ENCODE peak calls at places on chromosomes 12 and 14, in seven cellular contexts. U is stomach, I is Panc1, G is sigmoid colon, Z is suprapubic skin, O is spleen, D is prostate gland. Y is an unnamed sample.

GRCh38 chr12:88351121-88351520 is 209.0 kb downstream of the TMTC3 start:
- DNase-seq in U (no peak), I (no peak), G (no peak), Z (no peak), O (no peak), D (no peak), Y (no peak)

GRCh38 chr12:75959506-75959905 is 72.1 kb downstream of the PHLDA1 start:
- DNase-seq in U (no peak), I (no peak), G (no peak), Z (no peak), O (no peak), D (no peak), Y (no peak)

GRCh38 chr14:28057286-28058011 is 709.1 kb upstream of the FOXG1 start:
- DNase-seq in U (no peak), I (no peak), G (no peak), Z (no peak), O (no peak), D (no peak), Y (no peak)

GRCh38 chr12:109827566-109828550 is 5.3 kb downstream of the TRPV4 start:
- DNase-seq in U (peak; percentile 38), I (no peak), G (peak; percentile 79), Z (no peak), O (peak; percentile 91), D (no peak), Y (peak; percentile 36)

GRCh38 chr14:30990766-30991165 is 34.7 kb upstream of the AP4S1 start:
- DNase-seq in U (no peak), I (no peak), G (no peak), Z (no peak), O (no peak), D (no peak), Y (no peak)

GRCh38 chr14:87084908-87085307 is 908.1 kb downstream of the GALC start:
- DNase-seq in U (no peak), I (no peak), G (no peak), Z (no peak), O (no peak), D (no peak), Y (no peak)

GRCh38 chr14:90483117-90483516 is 86.3 kb downstream of the CALM1 start:
- DNase-seq in U (no peak), I (no peak), G (no peak), Z (no peak), O (no peak), D (no peak), Y (no peak)

GRCh38 chr12:108218911-108219310 is 89.8 kb downstream of the WSCD2 start:
- DNase-seq in U (no peak), I (no peak), G (no peak), Z (no peak), O (no peak), D (no peak), Y (no peak)

GRCh38 chr14:71358209-71358931 is 451.1 kb downstream of the PCNX1 start:
- DNase-seq in U (no peak), I (no peak), G (no peak), Z (no peak), O (no peak), D (no peak), Y (no peak)

GRCh38 chr12:49342066-49342913 is 4.4 kb upstream of the DNAJC22 start:
- DNase-seq in U (peak; percentile 75), I (peak; percentile 39), G (peak; percentile 87), Z (peak; percentile 85), O (peak; percentile 92), D (peak; percentile 48), Y (peak; percentile 88)

GRCh38 chr12:100267603-100268281 is 765 bp downstream of the SCYL2 start:
- DNase-seq in U (peak; percentile 33), I (no peak), G (no peak), Z (peak; percentile 71), O (no peak), D (peak; percentile 17), Y (no peak)

GRCh38 chr12:9647825-9648700 is 21.4 kb upstream of the CLEC2D start:
- DNase-seq in U (peak; percentile 79), I (no peak), G (peak; percentile 88), Z (peak; percentile 81), O (peak; percentile 98), D (peak; percentile 85), Y (peak; percentile 88)

GRCh38 chr14:23061995-23062394 is 4.7 kb upstream of the CDH24 start:
- DNase-seq in U (peak; percentile 61), I (peak; percentile 77), G (peak; percentile 87), Z (peak; percentile 71), O (no peak), D (peak; percentile 58), Y (peak; percentile 43)

GRCh38 chr14:22432348-22432976 is 156.6 kb downstream of the DAD1 start:
- DNase-seq in U (peak; percentile 65), I (peak; percentile 36), G (no peak), Z (no peak), O (no peak), D (peak; percentile 68), Y (peak; percentile 53)

GRCh38 chr14:76647699-76648298 is 113.5 kb upstream of the VASH1 start:
- DNase-seq in U (no peak), I (peak; percentile 50), G (no peak), Z (no peak), O (no peak), D (peak; percentile 23), Y (peak; percentile 10)

GRCh38 chr12:6393109-6393508 is 9.1 kb downstream of the LTBR start:
- DNase-seq in U (no peak), I (no peak), G (no peak), Z (no peak), O (no peak), D (no peak), Y (no peak)

GRCh38 chr14:94975366-94975765 is 182.0 kb downstream of the DICER1 start:
- DNase-seq in U (no peak), I (no peak), G (no peak), Z (no peak), O (no peak), D (no peak), Y (no peak)

GRCh38 chr14:96741151-96741977 is 55.8 kb upstream of the VRK1 start:
- DNase-seq in U (peak; percentile 68), I (no peak), G (peak; percentile 67), Z (no peak), O (peak; percentile 94), D (peak; percentile 23), Y (peak; percentile 49)

GRCh38 chr12:48999371-49000131 is at the start of gene DDN:
- DNase-seq in U (peak; percentile 46), I (no peak), G (no peak), Z (no peak), O (peak; percentile 86), D (no peak), Y (no peak)

GRCh38 chr14:102505775-102506598 is 3.6 kb downstream of the ANKRD9 start:
- DNase-seq in U (no peak), I (no peak), G (no peak), Z (no peak), O (no peak), D (no peak), Y (no peak)

GRCh38 chr14:62645649-62646048 is 399.6 kb downstream of the KCNH5 start:
- DNase-seq in U (no peak), I (no peak), G (no peak), Z (no peak), O (no peak), D (no peak), Y (no peak)

GRCh38 chr12:119700078-119700477 is 32.1 kb downstream of the PRKAB1 start:
- DNase-seq in U (no peak), I (no peak), G (no peak), Z (no peak), O (no peak), D (no peak), Y (no peak)

GRCh38 chr12:87323369-87323768 is 705.8 kb downstream of the C12orf50 start:
- DNase-seq in U (no peak), I (no peak), G (no peak), Z (no peak), O (no peak), D (no peak), Y (no peak)

GRCh38 chr12:54549774-54550451 is 512 bp downstream of the PDE1B start:
- DNase-seq in U (no peak), I (no peak), G (peak; percentile 69), Z (no peak), O (peak; percentile 77), D (no peak), Y (no peak)

DNA sequence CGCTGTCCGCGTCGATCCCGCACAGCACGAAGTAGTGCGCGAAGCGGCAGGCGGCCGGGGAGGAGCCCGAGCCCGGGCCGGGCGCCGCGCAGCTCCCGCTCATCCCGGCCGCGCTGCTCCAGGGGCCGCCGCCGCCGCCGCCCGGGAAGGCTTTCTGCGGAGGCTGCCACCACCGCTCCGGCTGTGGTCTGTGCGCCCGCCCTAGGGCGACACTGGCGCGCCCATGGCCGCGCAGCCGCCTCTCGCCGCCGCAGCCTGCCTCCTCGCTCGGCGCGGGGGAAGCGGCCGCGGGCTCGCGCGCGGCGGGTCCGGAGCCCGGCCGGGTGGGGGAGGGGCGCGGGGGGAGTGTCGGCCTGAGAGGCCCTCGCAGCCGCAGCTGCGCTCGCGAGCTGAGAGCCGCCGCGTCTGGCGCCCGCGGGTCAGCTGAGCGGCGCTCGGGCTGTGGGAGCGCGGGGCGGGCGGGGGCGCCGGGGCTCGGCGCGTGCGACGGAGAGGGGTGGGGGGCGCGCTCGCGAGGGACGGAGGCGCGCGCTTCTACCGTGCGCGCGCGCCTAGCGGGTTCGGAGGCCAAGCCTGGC is at the start of gene DENND5B:
- DNase-seq in U (peak; percentile 73), I (no peak), G (peak; percentile 89), Z (peak; percentile 69), O (peak; percentile 93), D (peak; percentile 50), Y (peak; percentile 82)
- TF ChIP-seq POLR2AphosphoS5 in U (peak; percentile 14), I (no peak), G (peak; percentile 32), Z (no peak), O (peak; percentile 63), D (no peak), Y (no peak)

GRCh38 chr14:20684662-20685456 is 499 bp downstream of the RNASE4 start:
- DNase-seq in U (peak; percentile 46), I (no peak), G (peak; percentile 88), Z (peak; percentile 81), O (no peak), D (peak; percentile 68), Y (peak; percentile 55)
- TF ChIP-seq POLR2AphosphoS5 in U (no peak), I (no peak), G (peak; percentile 13), Z (no peak), O (no peak), D (peak; percentile 48), Y (no peak)

GRCh38 chr14:53278602-53279506 is 125.7 kb upstream of the DDHD1 start:
- DNase-seq in U (no peak), I (no peak), G (no peak), Z (no peak), O (no peak), D (no peak), Y (no peak)
- TF ChIP-seq POLR2AphosphoS5 in U (no peak), I (no peak), G (peak; percentile 44), Z (no peak), O (no peak), D (no peak), Y (peak; percentile 13)

GRCh38 chr14:69811868-69812252 is 14.8 kb upstream of the SLC10A1 start:
- DNase-seq in U (no peak), I (no peak), G (no peak), Z (no peak), O (no peak), D (no peak), Y (no peak)

GRCh38 chr14:69807192-69807591 is 10.2 kb upstream of the SLC10A1 start:
- DNase-seq in U (no peak), I (no peak), G (no peak), Z (no peak), O (no peak), D (no peak), Y (no peak)

GRCh38 chr14:69812725-69813124 is 15.7 kb upstream of the SLC10A1 start:
- DNase-seq in U (no peak), I (no peak), G (no peak), Z (no peak), O (no peak), D (no peak), Y (peak; percentile 47)

GRCh38 chr14:69811227-69811867 is 14.3 kb upstream of the SLC10A1 start:
- DNase-seq in U (peak; percentile 32), I (no peak), G (no peak), Z (no peak), O (no peak), D (no peak), Y (no peak)

GRCh38 chr14:69808919-69809808 is 12.1 kb upstream of the SLC10A1 start:
- DNase-seq in U (no peak), I (no peak), G (no peak), Z (no peak), O (no peak), D (no peak), Y (no peak)
- TF ChIP-seq POLR2AphosphoS5 in U (no peak), I (no peak), G (no peak), Z (no peak), O (no peak), D (no peak), Y (no peak)